ENCODE peak calls at places on chromosomes 16 and 17, in six cellular contexts. One of them, this sample, is unnamed.

GRCh38 chr16:69481901-69482341 is 57.5 kb downstream of the CYB5B start:
- DNase-seq in GM23248: peak; percentile 90
- DNase-seq in NCI-H345: peak; percentile 43
- DNase-seq in amniotic stem cell: no peak
- DNase-seq in MV-4-11: no peak
- DNase-seq in body of pancreas: peak; percentile 56
- DNase-seq in this sample: no peak

GRCh38 chr17:83193336-83194188 is 114.2 kb downstream of the METRNL start:
- DNase-seq in GM23248: peak; percentile 52
- DNase-seq in NCI-H345: no peak
- DNase-seq in amniotic stem cell: no peak
- DNase-seq in MV-4-11: no peak
- DNase-seq in body of pancreas: peak; percentile 9
- DNase-seq in this sample: no peak

GRCh38 chr16:84059946-84060901 is 17.6 kb upstream of the SLC38A8 start:
- DNase-seq in GM23248: no peak
- DNase-seq in NCI-H345: no peak
- DNase-seq in amniotic stem cell: no peak
- DNase-seq in MV-4-11: no peak
- DNase-seq in body of pancreas: no peak
- DNase-seq in this sample: no peak

GRCh38 chr16:77782694-77783093 is 5.7 kb upstream of the VAT1L start:
- DNase-seq in GM23248: peak; percentile 32
- DNase-seq in NCI-H345: no peak
- DNase-seq in amniotic stem cell: no peak
- DNase-seq in MV-4-11: peak; percentile 43
- DNase-seq in body of pancreas: no peak
- DNase-seq in this sample: no peak

GRCh38 chr16:29231231-29231630 is 175.3 kb downstream of the NPIPB11 start:
- DNase-seq in GM23248: peak; percentile 62
- DNase-seq in NCI-H345: no peak
- DNase-seq in amniotic stem cell: no peak
- DNase-seq in MV-4-11: no peak
- DNase-seq in body of pancreas: no peak
- DNase-seq in this sample: no peak

GRCh38 chr17:72699566-72699965 is 392.9 kb downstream of the SLC39A11 start:
- DNase-seq in GM23248: peak; percentile 87
- DNase-seq in NCI-H345: no peak
- DNase-seq in amniotic stem cell: no peak
- DNase-seq in MV-4-11: no peak
- DNase-seq in body of pancreas: no peak
- DNase-seq in this sample: no peak

GRCh38 chr16:67628216-67628615 is 16.7 kb upstream of the CARMIL2 start:
- DNase-seq in GM23248: no peak
- DNase-seq in NCI-H345: no peak
- DNase-seq in amniotic stem cell: no peak
- DNase-seq in MV-4-11: no peak
- DNase-seq in body of pancreas: no peak
- DNase-seq in this sample: no peak

GRCh38 chr17:32746698-32747097 is 130.2 kb downstream of the MYO1D start:
- DNase-seq in GM23248: peak; percentile 92
- DNase-seq in NCI-H345: no peak
- DNase-seq in amniotic stem cell: no peak
- DNase-seq in MV-4-11: peak; percentile 88
- DNase-seq in body of pancreas: no peak
- DNase-seq in this sample: no peak

GRCh38 chr16:38941-39892 is 14.2 kb downstream of the POLR3K start:
- DNase-seq in GM23248: no peak
- DNase-seq in NCI-H345: no peak
- DNase-seq in amniotic stem cell: no peak
- DNase-seq in MV-4-11: peak; percentile 47
- DNase-seq in body of pancreas: peak; percentile 28
- DNase-seq in this sample: no peak

GRCh38 chr17:31807846-31808245 is 51.2 kb downstream of the COPRS start:
- DNase-seq in GM23248: peak; percentile 43
- DNase-seq in NCI-H345: no peak
- DNase-seq in amniotic stem cell: no peak
- DNase-seq in MV-4-11: no peak
- DNase-seq in body of pancreas: no peak
- DNase-seq in this sample: no peak

GRCh38 chr17:3843935-3844516 is 2.0 kb downstream of the NCBP3 start:
- DNase-seq in GM23248: peak; percentile 56
- DNase-seq in NCI-H345: peak; percentile 2
- DNase-seq in amniotic stem cell: no peak
- DNase-seq in MV-4-11: no peak
- DNase-seq in body of pancreas: peak; percentile 46
- DNase-seq in this sample: no peak

GRCh38 chr17:10316986-10317834 is 55.6 kb downstream of the MYH13 start:
- DNase-seq in GM23248: peak; percentile 77
- DNase-seq in NCI-H345: no peak
- DNase-seq in amniotic stem cell: no peak
- DNase-seq in MV-4-11: no peak
- DNase-seq in body of pancreas: peak; percentile 74
- DNase-seq in this sample: no peak

GRCh38 chr17:69460963-69461922 is 46.7 kb downstream of the MAP2K6 start:
- DNase-seq in GM23248: no peak
- DNase-seq in NCI-H345: no peak
- DNase-seq in amniotic stem cell: no peak
- DNase-seq in MV-4-11: no peak
- DNase-seq in body of pancreas: no peak
- DNase-seq in this sample: no peak

GRCh38 chr17:301681-302299 is 50.8 kb downstream of the RPH3AL start:
- DNase-seq in GM23248: peak; percentile 6
- DNase-seq in NCI-H345: no peak
- DNase-seq in amniotic stem cell: no peak
- DNase-seq in MV-4-11: no peak
- DNase-seq in body of pancreas: peak; percentile 32
- DNase-seq in this sample: no peak

GRCh38 chr17:51259574-51260236 is at the start of gene MBTD1:
- DNase-seq in GM23248: peak; percentile 92
- DNase-seq in NCI-H345: peak; percentile 96
- DNase-seq in amniotic stem cell: peak; percentile 91
- DNase-seq in MV-4-11: peak; percentile 98
- DNase-seq in body of pancreas: peak; percentile 97
- DNase-seq in this sample: peak; percentile 89

GRCh38 chr17:81419333-81419885 is 24.2 kb downstream of the BAHCC1 start:
- DNase-seq in GM23248: peak; percentile 93
- DNase-seq in NCI-H345: peak; percentile 96
- DNase-seq in amniotic stem cell: peak; percentile 46
- DNase-seq in MV-4-11: no peak
- DNase-seq in body of pancreas: peak; percentile 87
- DNase-seq in this sample: peak; percentile 80

GRCh38 chr16:75265911-75266701 is 14.7 kb upstream of the BCAR1 start:
- DNase-seq in GM23248: peak; percentile 85
- DNase-seq in NCI-H345: no peak
- DNase-seq in amniotic stem cell: no peak
- DNase-seq in MV-4-11: no peak
- DNase-seq in body of pancreas: peak; percentile 80
- DNase-seq in this sample: peak; percentile 29

GRCh38 chr17:39701012-39701783 is 1.3 kb downstream of the ERBB2 start:
- DNase-seq in GM23248: no peak
- DNase-seq in NCI-H345: no peak
- DNase-seq in amniotic stem cell: no peak
- DNase-seq in MV-4-11: no peak
- DNase-seq in body of pancreas: peak; percentile 45
- DNase-seq in this sample: no peak

GRCh38 chr17:81465912-81466311 is 46.7 kb downstream of the ACTG1 start:
- DNase-seq in GM23248: no peak
- DNase-seq in NCI-H345: no peak
- DNase-seq in amniotic stem cell: no peak
- DNase-seq in MV-4-11: no peak
- DNase-seq in body of pancreas: no peak
- DNase-seq in this sample: no peak

GRCh38 chr17:41500131-41500911 is 5.1 kb downstream of the KRT13 start:
- DNase-seq in GM23248: peak; percentile 86
- DNase-seq in NCI-H345: no peak
- DNase-seq in amniotic stem cell: peak; percentile 9
- DNase-seq in MV-4-11: no peak
- DNase-seq in body of pancreas: no peak
- DNase-seq in this sample: no peak

GRCh38 chr17:66533572-66533971 is 231.2 kb downstream of the PRKCA start:
- DNase-seq in GM23248: no peak
- DNase-seq in NCI-H345: no peak
- DNase-seq in amniotic stem cell: no peak
- DNase-seq in MV-4-11: no peak
- DNase-seq in body of pancreas: peak; percentile 13
- DNase-seq in this sample: no peak

GRCh38 chr17:78316115-78316866 is 43.6 kb downstream of the SOCS3 start:
- DNase-seq in GM23248: no peak
- DNase-seq in NCI-H345: no peak
- DNase-seq in amniotic stem cell: no peak
- DNase-seq in MV-4-11: no peak
- DNase-seq in body of pancreas: no peak
- DNase-seq in this sample: no peak

GRCh38 chr17:37358098-37358829 is 17.5 kb upstream of the C17orf78 start:
- DNase-seq in GM23248: peak; percentile 62
- DNase-seq in NCI-H345: peak; percentile 65
- DNase-seq in amniotic stem cell: peak; percentile 13
- DNase-seq in MV-4-11: peak; percentile 38
- DNase-seq in body of pancreas: peak; percentile 57
- DNase-seq in this sample: peak; percentile 64

GRCh38 chr16:2518823-2519710 is 1.1 kb upstream of the AMDHD2 start:
- DNase-seq in GM23248: peak; percentile 40
- DNase-seq in NCI-H345: no peak
- DNase-seq in amniotic stem cell: no peak
- DNase-seq in MV-4-11: no peak
- DNase-seq in body of pancreas: no peak
- DNase-seq in this sample: no peak

GRCh38 chr17:16881239-16881924 is 90.5 kb downstream of the TNFRSF13B start:
- DNase-seq in GM23248: no peak
- DNase-seq in NCI-H345: no peak
- DNase-seq in amniotic stem cell: no peak
- DNase-seq in MV-4-11: no peak
- DNase-seq in body of pancreas: no peak
- DNase-seq in this sample: no peak

GRCh38 chr17:7767425-7768021 is 50.0 kb downstream of the DNAH2 start:
- DNase-seq in GM23248: no peak
- DNase-seq in NCI-H345: peak; percentile 69
- DNase-seq in amniotic stem cell: no peak
- DNase-seq in MV-4-11: no peak
- DNase-seq in body of pancreas: peak; percentile 44
- DNase-seq in this sample: no peak

GRCh38 chr17:57873261-57874057 is 23.6 kb upstream of the MRPS23 start:
- DNase-seq in GM23248: no peak
- DNase-seq in NCI-H345: no peak
- DNase-seq in amniotic stem cell: no peak
- DNase-seq in MV-4-11: peak; percentile 63
- DNase-seq in body of pancreas: no peak
- DNase-seq in this sample: no peak

GRCh38 chr16:29745126-29745852 is 501 bp downstream of the C16orf54 start:
- DNase-seq in GM23248: no peak
- DNase-seq in NCI-H345: no peak
- DNase-seq in amniotic stem cell: no peak
- DNase-seq in MV-4-11: peak; percentile 75
- DNase-seq in body of pancreas: no peak
- DNase-seq in this sample: no peak

This sample was measured in NCI-H1105.